ENCODE peak calls at places on chromosomes 2 and 18, in nine cellular contexts. S is Calu3, P is fibroblast of pulmonary artery, K is bronchial epithelial cell, V is brain microvascular endothelial cell, I is psoas muscle, B is endothelial cell, W is cardiac fibroblast, G is OCI-LY7. Q is an unnamed sample.

GRCh38 chr2:162327134-162327769 is 8.8 kb upstream of the IFIH1 start:
- DNase-seq in S (no peak), P (no peak), K (no peak), V (no peak), I (no peak), B (no peak), W (no peak), G (no peak), Q (no peak)

GRCh38 chr2:95274291-95275150 is at the start of gene PROM2:
- DNase-seq in S (peak; percentile 86), P (no peak), K (peak; percentile 83), V (no peak), I (peak; percentile 36), B (no peak), W (no peak), G (no peak), Q (peak; percentile 60)

GRCh38 chr2:60386436-60386835 is 167.0 kb downstream of the BCL11A start:
- DNase-seq in S (no peak), P (no peak), K (no peak), V (peak; percentile 11), I (no peak), B (no peak), W (no peak), G (no peak), Q (no peak)

GRCh38 chr2:70140978-70141753 is 49.7 kb downstream of the C2orf42 start:
- DNase-seq in S (peak; percentile 89), P (no peak), K (peak; percentile 100), V (peak; percentile 39), I (peak; percentile 77), B (peak; percentile 43), W (peak; percentile 20), G (peak; percentile 86), Q (peak; percentile 52)

GRCh38 chr18:12376034-12376717 is 851 bp downstream of the AFG3L2 start:
- DNase-seq in S (no peak), P (peak; percentile 16), K (peak; percentile 29), V (peak; percentile 18), I (no peak), B (peak; percentile 10), W (peak; percentile 13), G (peak; percentile 30), Q (no peak)

GRCh38 chr18:58527116-58528010 is 101.5 kb downstream of the ALPK2 start:
- DNase-seq in S (no peak), P (peak; percentile 13), K (no peak), V (peak; percentile 24), I (no peak), B (no peak), W (peak; percentile 12), G (no peak), Q (no peak)

GRCh38 chr18:12253517-12254136 is 534 bp upstream of the CIDEA start:
- DNase-seq in S (no peak), P (no peak), K (no peak), V (no peak), I (peak; percentile 39), B (no peak), W (no peak), G (no peak), Q (no peak)

GRCh38 chr2:53131416-53131815 is 636.2 kb upstream of the CHAC2 start:
- DNase-seq in S (no peak), P (peak; percentile 42), K (peak; percentile 82), V (peak; percentile 7), I (no peak), B (no peak), W (peak; percentile 55), G (no peak), Q (no peak)

GRCh38 chr18:1585881-1586488 is 681.3 kb downstream of the ADCYAP1 start:
- DNase-seq in S (no peak), P (peak; percentile 62), K (peak; percentile 52), V (peak; percentile 3), I (no peak), B (no peak), W (peak; percentile 51), G (peak; percentile 38), Q (no peak)

GRCh38 chr2:193303464-193303863 is 1108.7 kb upstream of the TMEFF2 start:
- DNase-seq in S (no peak), P (no peak), K (peak; percentile 3), V (no peak), I (no peak), B (no peak), W (no peak), G (no peak), Q (no peak)

GRCh38 chr2:19819097-19820065 is 82.4 kb downstream of the TTC32 start:
- DNase-seq in S (no peak), P (peak; percentile 47), K (peak; percentile 92), V (peak; percentile 88), I (no peak), B (no peak), W (peak; percentile 59), G (no peak), Q (no peak)

GRCh38 chr18:6414118-6414722 is 491 bp downstream of the L3MBTL4 start:
- DNase-seq in S (peak; percentile 64), P (no peak), K (no peak), V (no peak), I (peak; percentile 76), B (peak; percentile 42), W (peak; percentile 10), G (no peak), Q (peak; percentile 29)

GRCh38 chr2:133266926-133267590 is 301.2 kb downstream of the NCKAP5 start:
- DNase-seq in S (no peak), P (no peak), K (no peak), V (no peak), I (no peak), B (peak; percentile 21), W (no peak), G (no peak), Q (peak; percentile 9)

GRCh38 chr2:127943186-127943585 is 57.4 kb upstream of the AMMECR1L start:
- DNase-seq in S (no peak), P (no peak), K (peak; percentile 10), V (no peak), I (no peak), B (no peak), W (no peak), G (no peak), Q (no peak)

GRCh38 chr2:232886176-232886575 is 16.1 kb downstream of the SNORC start:
- DNase-seq in S (no peak), P (no peak), K (no peak), V (no peak), I (no peak), B (no peak), W (no peak), G (no peak), Q (no peak)

GRCh38 chr2:232888099-232888836 is 18.2 kb downstream of the SNORC start:
- DNase-seq in S (no peak), P (no peak), K (no peak), V (no peak), I (no peak), B (no peak), W (no peak), G (no peak), Q (no peak)

GRCh38 chr2:232888839-232889529 is 18.9 kb downstream of the SNORC start:
- DNase-seq in S (no peak), P (no peak), K (no peak), V (no peak), I (peak; percentile 36), B (no peak), W (no peak), G (no peak), Q (no peak)

GRCh38 chr2:232886632-232887031 is 16.6 kb downstream of the SNORC start:
- DNase-seq in S (no peak), P (no peak), K (no peak), V (no peak), I (no peak), B (no peak), W (no peak), G (no peak), Q (no peak)

DNA sequence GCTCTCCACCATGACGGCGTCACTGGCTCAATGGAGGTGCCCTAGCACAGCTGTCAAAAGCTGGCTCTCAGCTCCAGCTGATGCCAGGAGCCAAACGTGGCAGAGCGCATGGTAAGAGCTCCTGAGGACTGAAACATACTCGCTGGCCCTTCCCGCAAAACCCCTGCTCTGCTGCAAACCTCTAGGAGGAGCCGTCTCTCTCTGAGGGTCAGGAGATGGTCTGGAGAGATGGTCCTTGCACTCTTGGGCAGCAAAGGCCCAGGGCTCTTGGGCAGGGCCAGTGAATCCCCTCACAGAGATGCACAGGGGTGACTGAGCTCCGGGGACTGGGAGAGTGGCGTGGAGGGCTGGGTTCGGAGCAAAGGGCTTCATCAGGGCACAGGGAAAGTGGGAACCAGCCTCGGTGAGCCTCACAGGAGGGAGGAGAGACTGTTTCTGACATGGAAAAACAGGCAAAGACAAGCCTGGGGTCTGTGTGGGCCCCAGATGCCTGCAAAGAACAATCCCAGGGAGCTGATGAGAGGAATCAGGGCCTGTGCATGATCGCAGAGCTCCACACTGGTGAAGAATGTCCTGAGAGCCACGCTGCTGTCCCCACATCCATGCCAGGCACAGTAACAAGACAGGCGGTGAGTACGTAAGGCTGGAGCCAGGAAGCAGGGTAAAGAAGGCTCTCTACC is 17.2 kb downstream of the SNORC start:
- DNase-seq in S (no peak), P (peak; percentile 15), K (no peak), V (no peak), I (no peak), B (no peak), W (no peak), G (no peak), Q (no peak)
- TF ChIP-seq CTCF in S (no peak), P (peak; percentile 31), K (no peak), V (peak; percentile 57), I (no peak), B (no peak), W (peak; percentile 23), G (peak; percentile 25), Q (no peak)

DNA sequence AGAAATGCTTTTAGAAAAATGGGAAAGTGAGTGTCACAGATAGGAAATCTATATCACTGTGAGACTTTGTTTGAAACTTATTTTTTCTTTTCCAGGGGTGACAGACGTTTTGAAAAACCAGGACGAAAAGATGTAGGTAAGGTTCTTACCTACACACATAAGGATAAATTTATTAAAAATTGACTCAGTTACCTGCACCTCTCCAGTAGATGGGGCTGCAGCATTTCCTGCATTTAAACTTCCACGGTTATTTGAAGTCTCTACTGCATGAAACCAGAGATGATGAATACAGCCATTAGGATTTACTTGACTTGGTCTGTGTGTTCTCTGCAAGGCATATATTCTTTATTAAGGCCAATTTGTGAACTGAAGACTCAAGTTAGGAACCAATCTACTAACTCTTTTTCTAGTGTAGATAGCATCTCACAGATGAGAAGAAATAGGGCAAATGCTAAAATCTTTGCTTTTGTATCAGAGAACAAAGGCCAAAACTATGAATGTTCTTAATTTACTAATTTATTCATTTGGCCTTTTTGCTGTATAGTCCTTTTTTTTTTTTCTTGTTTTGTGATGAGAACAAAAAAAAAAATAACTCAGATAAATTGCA is 15.0 kb downstream of the KCNJ13 start:
- DNase-seq in S (peak; percentile 57), P (peak; percentile 59), K (peak; percentile 49), V (peak; percentile 32), I (no peak), B (peak; percentile 33), W (peak; percentile 56), G (peak; percentile 70), Q (no peak)
- TF ChIP-seq CTCF in S (peak; percentile 69), P (peak; percentile 68), K (peak; percentile 54), V (peak; percentile 68), I (peak; percentile 45), B (peak; percentile 59), W (peak; percentile 58), G (peak; percentile 95), Q (peak; percentile 68)

GRCh38 chr2:56185582-56186046 is 1.8 kb downstream of the CCDC85A start:
- DNase-seq in S (peak; percentile 58), P (peak; percentile 67), K (no peak), V (no peak), I (peak; percentile 58), B (peak; percentile 69), W (peak; percentile 44), G (no peak), Q (no peak)
- TF ChIP-seq CTCF in S (no peak), P (peak; percentile 26), K (no peak), V (peak; percentile 30), I (peak; percentile 8), B (no peak), W (peak; percentile 49), G (no peak), Q (peak; percentile 39)

GRCh38 chr2:30530346-30530745 is 83.3 kb downstream of the LCLAT1 start:
- DNase-seq in S (no peak), P (no peak), K (no peak), V (no peak), I (no peak), B (no peak), W (no peak), G (no peak), Q (no peak)
- TF ChIP-seq CTCF in S (no peak), P (no peak), K (no peak), V (no peak), I (no peak), B (no peak), W (no peak), G (no peak), Q (no peak)